ENCODE peak calls at places on chromosomes 13 and 19, in six cellular contexts. One of them, this sample, is unnamed.

GRCh38 chr19:40280608-40281221 is 4.4 kb downstream of the AKT2 start:
- DNase-seq in cardiac septum: no peak
- DNase-seq in neural progenitor cell: no peak
- DNase-seq in NCI-H2171 treated with DMSO at 0.1 percent for 48 hours: no peak
- DNase-seq in adrenal gland: no peak
- DNase-seq in amygdala: no peak
- DNase-seq in this sample: no peak

GRCh38 chr13:106151056-106151699 is 384.3 kb downstream of the EFNB2 start:
- DNase-seq in cardiac septum: no peak
- DNase-seq in neural progenitor cell: peak; percentile 63
- DNase-seq in NCI-H2171 treated with DMSO at 0.1 percent for 48 hours: no peak
- DNase-seq in adrenal gland: no peak
- DNase-seq in amygdala: no peak
- DNase-seq in this sample: no peak

GRCh38 chr19:18460313-18460712 is 22.4 kb upstream of the ISYNA1 start:
- DNase-seq in cardiac septum: no peak
- DNase-seq in neural progenitor cell: no peak
- DNase-seq in NCI-H2171 treated with DMSO at 0.1 percent for 48 hours: no peak
- DNase-seq in adrenal gland: peak; percentile 63
- DNase-seq in amygdala: no peak
- DNase-seq in this sample: no peak

GRCh38 chr19:40612831-40613668 is 11.9 kb downstream of the LTBP4 start:
- DNase-seq in cardiac septum: no peak
- DNase-seq in neural progenitor cell: peak; percentile 88
- DNase-seq in NCI-H2171 treated with DMSO at 0.1 percent for 48 hours: peak; percentile 75
- DNase-seq in adrenal gland: peak; percentile 73
- DNase-seq in amygdala: no peak
- DNase-seq in this sample: no peak

GRCh38 chr19:33052352-33052972 is 12.2 kb downstream of the RHPN2 start:
- DNase-seq in cardiac septum: no peak
- DNase-seq in neural progenitor cell: no peak
- DNase-seq in NCI-H2171 treated with DMSO at 0.1 percent for 48 hours: peak; percentile 73
- DNase-seq in adrenal gland: no peak
- DNase-seq in amygdala: no peak
- DNase-seq in this sample: no peak

GRCh38 chr19:38306236-38306635 is 2.2 kb downstream of the C19orf33 start:
- DNase-seq in cardiac septum: no peak
- DNase-seq in neural progenitor cell: no peak
- DNase-seq in NCI-H2171 treated with DMSO at 0.1 percent for 48 hours: no peak
- DNase-seq in adrenal gland: no peak
- DNase-seq in amygdala: no peak
- DNase-seq in this sample: no peak

GRCh38 chr13:82506805-82507404 is 1375.4 kb downstream of the SLITRK1 start:
- DNase-seq in cardiac septum: no peak
- DNase-seq in neural progenitor cell: no peak
- DNase-seq in NCI-H2171 treated with DMSO at 0.1 percent for 48 hours: no peak
- DNase-seq in adrenal gland: no peak
- DNase-seq in amygdala: no peak
- DNase-seq in this sample: no peak

GRCh38 chr13:98782654-98783053 is 30.2 kb upstream of the SLC15A1 start:
- DNase-seq in cardiac septum: no peak
- DNase-seq in neural progenitor cell: no peak
- DNase-seq in NCI-H2171 treated with DMSO at 0.1 percent for 48 hours: no peak
- DNase-seq in adrenal gland: no peak
- DNase-seq in amygdala: no peak
- DNase-seq in this sample: no peak

GRCh38 chr19:58361900-58362271 is 665 bp downstream of the ZNF497 start:
- DNase-seq in cardiac septum: no peak
- DNase-seq in neural progenitor cell: no peak
- DNase-seq in NCI-H2171 treated with DMSO at 0.1 percent for 48 hours: peak; percentile 67
- DNase-seq in adrenal gland: peak; percentile 52
- DNase-seq in amygdala: no peak
- DNase-seq in this sample: no peak

GRCh38 chr19:44748426-44749254 is at the start of gene BCL3:
- DNase-seq in cardiac septum: peak; percentile 94
- DNase-seq in neural progenitor cell: peak; percentile 53
- DNase-seq in NCI-H2171 treated with DMSO at 0.1 percent for 48 hours: no peak
- DNase-seq in adrenal gland: peak; percentile 75
- DNase-seq in amygdala: no peak
- DNase-seq in this sample: no peak

GRCh38 chr13:41019578-41020347 is 647 bp upstream of the ELF1 start:
- DNase-seq in cardiac septum: no peak
- DNase-seq in neural progenitor cell: no peak
- DNase-seq in NCI-H2171 treated with DMSO at 0.1 percent for 48 hours: no peak
- DNase-seq in adrenal gland: no peak
- DNase-seq in amygdala: no peak
- DNase-seq in this sample: no peak

GRCh38 chr13:26540319-26540718 is 17.2 kb upstream of the WASF3 start:
- DNase-seq in cardiac septum: no peak
- DNase-seq in neural progenitor cell: no peak
- DNase-seq in NCI-H2171 treated with DMSO at 0.1 percent for 48 hours: peak; percentile 7
- DNase-seq in adrenal gland: no peak
- DNase-seq in amygdala: no peak
- DNase-seq in this sample: no peak

GRCh38 chr19:50313812-50314536 is 15.2 kb downstream of the KCNC3 start:
- DNase-seq in cardiac septum: no peak
- DNase-seq in neural progenitor cell: peak; percentile 43
- DNase-seq in NCI-H2171 treated with DMSO at 0.1 percent for 48 hours: peak; percentile 63
- DNase-seq in adrenal gland: peak; percentile 8
- DNase-seq in amygdala: no peak
- DNase-seq in this sample: no peak

GRCh38 chr19:4337906-4338440 is 654 bp downstream of the STAP2 start:
- DNase-seq in cardiac septum: no peak
- DNase-seq in neural progenitor cell: peak; percentile 42
- DNase-seq in NCI-H2171 treated with DMSO at 0.1 percent for 48 hours: peak; percentile 62
- DNase-seq in adrenal gland: peak; percentile 41
- DNase-seq in amygdala: no peak
- DNase-seq in this sample: no peak

GRCh38 chr19:547117-547516 is 3.3 kb downstream of the GZMM start:
- DNase-seq in cardiac septum: no peak
- DNase-seq in neural progenitor cell: no peak
- DNase-seq in NCI-H2171 treated with DMSO at 0.1 percent for 48 hours: no peak
- DNase-seq in adrenal gland: no peak
- DNase-seq in amygdala: no peak
- DNase-seq in this sample: no peak

GRCh38 chr13:49240017-49240416 is 7.7 kb upstream of the CDADC1 start:
- DNase-seq in cardiac septum: no peak
- DNase-seq in neural progenitor cell: peak; percentile 39
- DNase-seq in NCI-H2171 treated with DMSO at 0.1 percent for 48 hours: peak; percentile 5
- DNase-seq in adrenal gland: no peak
- DNase-seq in amygdala: no peak
- DNase-seq in this sample: no peak

GRCh38 chr13:106048386-106048785 is 487.1 kb downstream of the EFNB2 start:
- DNase-seq in cardiac septum: no peak
- DNase-seq in neural progenitor cell: no peak
- DNase-seq in NCI-H2171 treated with DMSO at 0.1 percent for 48 hours: no peak
- DNase-seq in adrenal gland: no peak
- DNase-seq in amygdala: no peak
- DNase-seq in this sample: no peak

GRCh38 chr13:48233886-48234488 is 981 bp downstream of the ITM2B start:
- DNase-seq in cardiac septum: no peak
- DNase-seq in neural progenitor cell: peak; percentile 26
- DNase-seq in NCI-H2171 treated with DMSO at 0.1 percent for 48 hours: no peak
- DNase-seq in adrenal gland: peak; percentile 33
- DNase-seq in amygdala: no peak
- DNase-seq in this sample: peak; percentile 75

GRCh38 chr13:105365831-105366230 is 1169.6 kb downstream of the EFNB2 start:
- DNase-seq in cardiac septum: no peak
- DNase-seq in neural progenitor cell: no peak
- DNase-seq in NCI-H2171 treated with DMSO at 0.1 percent for 48 hours: no peak
- DNase-seq in adrenal gland: no peak
- DNase-seq in amygdala: no peak
- DNase-seq in this sample: no peak

GRCh38 chr13:65600702-65601101 is 1629.4 kb downstream of the PCDH9 start:
- DNase-seq in cardiac septum: no peak
- DNase-seq in neural progenitor cell: no peak
- DNase-seq in NCI-H2171 treated with DMSO at 0.1 percent for 48 hours: no peak
- DNase-seq in adrenal gland: no peak
- DNase-seq in amygdala: no peak
- DNase-seq in this sample: no peak

GRCh38 chr13:20869540-20869939 is 33.0 kb downstream of the XPO4 start:
- DNase-seq in cardiac septum: no peak
- DNase-seq in neural progenitor cell: no peak
- DNase-seq in NCI-H2171 treated with DMSO at 0.1 percent for 48 hours: peak; percentile 22
- DNase-seq in adrenal gland: no peak
- DNase-seq in amygdala: no peak
- DNase-seq in this sample: no peak

GRCh38 chr13:63351533-63351932 is 1935.9 kb upstream of the PCDH20 start:
- DNase-seq in cardiac septum: no peak
- DNase-seq in neural progenitor cell: no peak
- DNase-seq in NCI-H2171 treated with DMSO at 0.1 percent for 48 hours: no peak
- DNase-seq in adrenal gland: no peak
- DNase-seq in amygdala: no peak
- DNase-seq in this sample: no peak

GRCh38 chr13:96994030-96994848 is at the start of gene OXGR1:
- DNase-seq in cardiac septum: no peak
- DNase-seq in neural progenitor cell: peak; percentile 36
- DNase-seq in NCI-H2171 treated with DMSO at 0.1 percent for 48 hours: peak; percentile 10
- DNase-seq in adrenal gland: no peak
- DNase-seq in amygdala: no peak
- DNase-seq in this sample: no peak

GRCh38 chr13:30052127-30052526 is 201.7 kb upstream of the UBL3 start:
- DNase-seq in cardiac septum: no peak
- DNase-seq in neural progenitor cell: peak; percentile 14
- DNase-seq in NCI-H2171 treated with DMSO at 0.1 percent for 48 hours: no peak
- DNase-seq in adrenal gland: no peak
- DNase-seq in amygdala: no peak
- DNase-seq in this sample: no peak

GRCh38 chr19:37227996-37228395 is 10.0 kb downstream of the ZNF383 start:
- DNase-seq in cardiac septum: no peak
- DNase-seq in neural progenitor cell: peak; percentile 42
- DNase-seq in NCI-H2171 treated with DMSO at 0.1 percent for 48 hours: peak; percentile 12
- DNase-seq in adrenal gland: no peak
- DNase-seq in amygdala: no peak
- DNase-seq in this sample: no peak

GRCh38 chr13:111396457-111396856 is 76.0 kb downstream of the TEX29 start:
- DNase-seq in cardiac septum: peak; percentile 47
- DNase-seq in neural progenitor cell: no peak
- DNase-seq in NCI-H2171 treated with DMSO at 0.1 percent for 48 hours: no peak
- DNase-seq in adrenal gland: peak; percentile 1
- DNase-seq in amygdala: no peak
- DNase-seq in this sample: no peak

GRCh38 chr13:72290962-72291681 is 424.1 kb upstream of the DACH1 start:
- DNase-seq in cardiac septum: no peak
- DNase-seq in neural progenitor cell: no peak
- DNase-seq in NCI-H2171 treated with DMSO at 0.1 percent for 48 hours: no peak
- DNase-seq in adrenal gland: no peak
- DNase-seq in amygdala: no peak
- DNase-seq in this sample: no peak

GRCh38 chr19:57841364-57841763 is 8.3 kb upstream of the ZNF587 start:
- DNase-seq in cardiac septum: no peak
- DNase-seq in neural progenitor cell: no peak
- DNase-seq in NCI-H2171 treated with DMSO at 0.1 percent for 48 hours: no peak
- DNase-seq in adrenal gland: no peak
- DNase-seq in amygdala: no peak
- DNase-seq in this sample: no peak

GRCh38 chr13:80157261-80157942 is 183.5 kb downstream of the SPRY2 start:
- DNase-seq in cardiac septum: no peak
- DNase-seq in neural progenitor cell: no peak
- DNase-seq in NCI-H2171 treated with DMSO at 0.1 percent for 48 hours: no peak
- DNase-seq in adrenal gland: no peak
- DNase-seq in amygdala: no peak
- DNase-seq in this sample: no peak

GRCh38 chr19:11378319-11379189 is 4.1 kb downstream of the SWSAP1 start:
- DNase-seq in cardiac septum: no peak
- DNase-seq in neural progenitor cell: peak; percentile 88
- DNase-seq in NCI-H2171 treated with DMSO at 0.1 percent for 48 hours: no peak
- DNase-seq in adrenal gland: no peak
- DNase-seq in amygdala: peak; percentile 25
- DNase-seq in this sample: peak; percentile 9

GRCh38 chr13:45156565-45157361 is 36.5 kb downstream of the GTF2F2 start:
- DNase-seq in cardiac septum: no peak
- DNase-seq in neural progenitor cell: no peak
- DNase-seq in NCI-H2171 treated with DMSO at 0.1 percent for 48 hours: no peak
- DNase-seq in adrenal gland: no peak
- DNase-seq in amygdala: no peak
- DNase-seq in this sample: no peak

GRCh38 chr13:113903361-113903760 is 39.5 kb upstream of the GAS6 start:
- DNase-seq in cardiac septum: peak; percentile 43
- DNase-seq in neural progenitor cell: no peak
- DNase-seq in NCI-H2171 treated with DMSO at 0.1 percent for 48 hours: no peak
- DNase-seq in adrenal gland: no peak
- DNase-seq in amygdala: no peak
- DNase-seq in this sample: no peak

GRCh38 chr19:38284422-38284821 is 19.6 kb upstream of the C19orf33 start:
- DNase-seq in cardiac septum: no peak
- DNase-seq in neural progenitor cell: no peak
- DNase-seq in NCI-H2171 treated with DMSO at 0.1 percent for 48 hours: no peak
- DNase-seq in adrenal gland: no peak
- DNase-seq in amygdala: no peak
- DNase-seq in this sample: no peak

GRCh38 chr13:112688560-112689497 is 1.0 kb upstream of the ATP11A start:
- DNase-seq in cardiac septum: peak; percentile 86
- DNase-seq in neural progenitor cell: peak; percentile 58
- DNase-seq in NCI-H2171 treated with DMSO at 0.1 percent for 48 hours: no peak
- DNase-seq in adrenal gland: no peak
- DNase-seq in amygdala: no peak
- DNase-seq in this sample: peak; percentile 12

GRCh38 chr13:71477735-71478134 is 389.3 kb downstream of the DACH1 start:
- DNase-seq in cardiac septum: no peak
- DNase-seq in neural progenitor cell: peak; percentile 9
- DNase-seq in NCI-H2171 treated with DMSO at 0.1 percent for 48 hours: no peak
- DNase-seq in adrenal gland: no peak
- DNase-seq in amygdala: no peak
- DNase-seq in this sample: no peak

GRCh38 chr19:35911790-35912189 is 3.7 kb upstream of the TYROBP start:
- DNase-seq in cardiac septum: no peak
- DNase-seq in neural progenitor cell: no peak
- DNase-seq in NCI-H2171 treated with DMSO at 0.1 percent for 48 hours: no peak
- DNase-seq in adrenal gland: no peak
- DNase-seq in amygdala: no peak
- DNase-seq in this sample: no peak

GRCh38 chr13:40169476-40169875 is 497.0 kb downstream of the FOXO1 start:
- DNase-seq in cardiac septum: no peak
- DNase-seq in neural progenitor cell: no peak
- DNase-seq in NCI-H2171 treated with DMSO at 0.1 percent for 48 hours: no peak
- DNase-seq in adrenal gland: no peak
- DNase-seq in amygdala: no peak
- DNase-seq in this sample: no peak

GRCh38 chr19:40466219-40467006 is at the start of gene SPTBN4:
- DNase-seq in cardiac septum: no peak
- DNase-seq in neural progenitor cell: peak; percentile 10
- DNase-seq in NCI-H2171 treated with DMSO at 0.1 percent for 48 hours: no peak
- DNase-seq in adrenal gland: peak; percentile 56
- DNase-seq in amygdala: no peak
- DNase-seq in this sample: peak; percentile 38

This sample was measured in nucleus accumbens.